ENCODE peak calls at places on chromosomes 3 and 15, in ten cellular contexts. P, H, B, S, C, Q, L, O, E and T are unnamed samples.

GRCh38 chr15:69489101-69489571 is 36.5 kb downstream of the RPLP1 start:
- DNase-seq in P (no peak), H (peak), B (no peak), S (no peak), C (no peak), Q (no peak), L (no peak), O (no peak), E (no peak), T (no peak)

GRCh38 chr15:45397116-45397665 is 18.8 kb upstream of the GATM start:
- DNase-seq in P (no peak), H (no peak), B (no peak), S (no peak), C (no peak), Q (no peak), L (no peak), O (no peak), E (no peak), T (no peak)

GRCh38 chr15:92801412-92801773 is 98.7 kb upstream of the CHD2 start:
- DNase-seq in P (no peak), H (peak), B (no peak), S (no peak), C (no peak), Q (peak), L (no peak), O (peak), E (peak), T (peak)

GRCh38 chr3:171163724-171164465 is 137.4 kb upstream of the SLC2A2 start:
- DNase-seq in P (no peak), H (no peak), B (no peak), S (no peak), C (no peak), Q (no peak), L (no peak), O (no peak), E (no peak), T (no peak)

GRCh38 chr15:69132935-69133861 is 27.2 kb upstream of the GLCE start:
- DNase-seq in P (peak), H (no peak), B (no peak), S (no peak), C (peak), Q (no peak), L (no peak), O (peak), E (no peak), T (no peak)

GRCh38 chr15:69119016-69119415 is 41.4 kb upstream of the GLCE start:
- DNase-seq in P (no peak), H (no peak), B (no peak), S (no peak), C (no peak), Q (no peak), L (no peak), O (no peak), E (no peak), T (no peak)

GRCh38 chr3:10299175-10299574 is 6.4 kb upstream of the GHRL start:
- DNase-seq in P (no peak), H (no peak), B (no peak), S (no peak), C (no peak), Q (no peak), L (no peak), O (no peak), E (no peak), T (no peak)

GRCh38 chr3:39279745-39280517 is at the start of gene CX3CR1:
- DNase-seq in P (no peak), H (no peak), B (no peak), S (no peak), C (no peak), Q (no peak), L (no peak), O (no peak), E (no peak), T (no peak)

GRCh38 chr3:42906085-42906904 is at the start of gene ZNF662:
- DNase-seq in P (peak), H (peak), B (no peak), S (peak), C (peak), Q (no peak), L (no peak), O (no peak), E (peak), T (peak)

GRCh38 chr3:82496890-82497560 is 735.6 kb upstream of the GBE1 start:
- DNase-seq in P (no peak), H (peak), B (no peak), S (no peak), C (no peak), Q (peak), L (no peak), O (peak), E (no peak), T (no peak)

GRCh38 chr15:57363661-57364060 is 12.6 kb upstream of the CGNL1 start:
- DNase-seq in P (no peak), H (no peak), B (no peak), S (no peak), C (no peak), Q (no peak), L (no peak), O (no peak), E (no peak), T (no peak)

GRCh38 chr15:57367556-57367955 is 8.7 kb upstream of the CGNL1 start:
- DNase-seq in P (no peak), H (no peak), B (no peak), S (no peak), C (no peak), Q (no peak), L (no peak), O (no peak), E (no peak), T (no peak)

GRCh38 chr15:57358611-57359010 is 17.7 kb upstream of the CGNL1 start:
- DNase-seq in P (no peak), H (no peak), B (no peak), S (no peak), C (no peak), Q (no peak), L (no peak), O (no peak), E (no peak), T (no peak)

GRCh38 chr15:57364282-57365007 is 11.9 kb upstream of the CGNL1 start:
- DNase-seq in P (no peak), H (no peak), B (no peak), S (no peak), C (no peak), Q (no peak), L (peak), O (no peak), E (no peak), T (no peak)
- TF ChIP-seq CTCF in P (no peak), H (no peak), B (peak), S (no peak), C (no peak), Q (peak), L (no peak), O (no peak), E (no peak), T (no peak)

GRCh38 chr3:100210777-100211145 is 50.0 kb upstream of the TBC1D23 start:
- DNase-seq in P (no peak), H (peak), B (no peak), S (no peak), C (no peak), Q (no peak), L (peak), O (no peak), E (no peak), T (no peak)

GRCh38 chr3:100206687-100207086 is 54.1 kb upstream of the TBC1D23 start:
- DNase-seq in P (no peak), H (no peak), B (no peak), S (no peak), C (no peak), Q (no peak), L (no peak), O (no peak), E (no peak), T (no peak)

GRCh38 chr3:100209169-100209568 is 51.6 kb upstream of the TBC1D23 start:
- DNase-seq in P (no peak), H (no peak), B (no peak), S (no peak), C (no peak), Q (no peak), L (no peak), O (no peak), E (no peak), T (no peak)

GRCh38 chr3:100207886-100208285 is 52.9 kb upstream of the TBC1D23 start:
- DNase-seq in P (no peak), H (no peak), B (no peak), S (no peak), C (no peak), Q (no peak), L (no peak), O (no peak), E (no peak), T (no peak)

DNA sequence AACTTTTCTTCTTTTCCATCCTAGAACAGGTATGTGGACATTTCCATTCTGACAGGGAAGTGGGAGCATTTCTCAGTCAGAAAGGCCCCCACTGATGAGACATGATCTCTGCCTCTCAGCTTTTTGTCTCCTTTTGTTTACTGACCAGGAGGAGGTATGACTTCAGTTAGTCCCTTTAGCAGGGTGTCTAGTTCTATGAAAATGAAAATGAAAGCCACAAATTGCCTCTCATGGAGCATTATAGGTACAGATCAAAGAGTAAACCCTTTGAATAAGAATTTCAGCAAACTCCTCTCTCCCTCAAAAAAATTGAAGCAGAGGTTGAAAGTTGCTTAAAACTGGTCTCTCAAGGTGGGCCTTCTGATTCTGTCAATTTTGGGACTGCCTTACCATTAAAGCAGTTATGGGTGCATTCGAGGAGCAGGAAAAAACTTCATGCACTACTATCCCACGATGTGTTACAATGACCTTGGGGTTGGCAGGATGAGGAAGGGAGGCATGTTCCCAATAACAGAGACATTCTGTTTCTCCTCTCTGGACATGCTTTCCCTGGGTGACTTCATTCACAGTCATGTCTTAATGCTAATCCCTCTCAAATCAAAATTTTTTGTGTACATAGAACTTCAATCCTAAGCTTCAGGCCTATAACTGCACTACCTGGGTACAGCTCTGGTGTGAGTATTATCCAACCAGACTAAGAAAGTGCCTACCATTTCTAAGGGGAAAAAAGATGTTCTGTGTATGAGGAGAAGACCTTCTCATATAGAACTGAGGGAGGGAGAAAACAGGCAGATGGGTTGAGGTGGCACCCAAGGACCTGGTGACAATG is 50.6 kb upstream of the TBC1D23 start:
- DNase-seq in P (no peak), H (no peak), B (no peak), S (no peak), C (no peak), Q (no peak), L (no peak), O (no peak), E (no peak), T (no peak)
- H3K27ac ChIP-seq in P (no peak), H (peak), B (peak), S (peak), C (peak), Q (no peak), L (no peak), O (no peak), E (peak), T (peak)

GRCh38 chr3:59541352-59541751 is 491.5 kb upstream of the CFAP20DC start:
- DNase-seq in P (peak), H (no peak), B (no peak), S (no peak), C (no peak), Q (no peak), L (no peak), O (no peak), E (no peak), T (no peak)

GRCh38 chr3:59540696-59541095 is 490.9 kb upstream of the CFAP20DC start:
- DNase-seq in P (no peak), H (no peak), B (no peak), S (no peak), C (no peak), Q (no peak), L (no peak), O (no peak), E (no peak), T (no peak)

GRCh38 chr3:59540241-59540640 is 490.4 kb upstream of the CFAP20DC start:
- DNase-seq in P (no peak), H (no peak), B (no peak), S (no peak), C (no peak), Q (no peak), L (no peak), O (no peak), E (no peak), T (no peak)

DNA sequence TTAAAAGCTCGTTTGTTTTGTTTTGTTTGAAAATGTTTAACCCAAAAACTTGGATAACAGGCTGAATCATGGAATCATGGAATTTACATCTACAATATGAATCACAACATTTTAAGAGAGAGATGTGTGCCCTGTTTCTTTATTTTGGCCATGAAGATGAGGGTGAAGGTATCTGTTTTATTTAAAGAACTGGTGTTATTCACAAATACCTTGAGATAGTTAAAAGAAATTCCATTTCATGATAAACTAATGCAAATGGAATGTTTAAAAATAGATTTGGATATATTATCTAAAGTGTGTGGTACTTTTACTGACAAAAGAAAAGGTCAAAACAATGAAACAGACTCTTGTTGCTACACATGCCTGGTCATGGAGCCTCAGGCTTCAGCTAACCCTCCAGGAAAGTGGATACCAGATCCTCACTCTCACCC is 486.0 kb upstream of the CFAP20DC start:
- DNase-seq in P (no peak), H (no peak), B (no peak), S (no peak), C (no peak), Q (no peak), L (no peak), O (no peak), E (no peak), T (no peak)
- TF ChIP-seq POLR2A in P (no peak), H (no peak), B (no peak), S (no peak), C (no peak), Q (no peak), L (no peak), O (no peak), E (no peak), T (no peak)

DNA sequence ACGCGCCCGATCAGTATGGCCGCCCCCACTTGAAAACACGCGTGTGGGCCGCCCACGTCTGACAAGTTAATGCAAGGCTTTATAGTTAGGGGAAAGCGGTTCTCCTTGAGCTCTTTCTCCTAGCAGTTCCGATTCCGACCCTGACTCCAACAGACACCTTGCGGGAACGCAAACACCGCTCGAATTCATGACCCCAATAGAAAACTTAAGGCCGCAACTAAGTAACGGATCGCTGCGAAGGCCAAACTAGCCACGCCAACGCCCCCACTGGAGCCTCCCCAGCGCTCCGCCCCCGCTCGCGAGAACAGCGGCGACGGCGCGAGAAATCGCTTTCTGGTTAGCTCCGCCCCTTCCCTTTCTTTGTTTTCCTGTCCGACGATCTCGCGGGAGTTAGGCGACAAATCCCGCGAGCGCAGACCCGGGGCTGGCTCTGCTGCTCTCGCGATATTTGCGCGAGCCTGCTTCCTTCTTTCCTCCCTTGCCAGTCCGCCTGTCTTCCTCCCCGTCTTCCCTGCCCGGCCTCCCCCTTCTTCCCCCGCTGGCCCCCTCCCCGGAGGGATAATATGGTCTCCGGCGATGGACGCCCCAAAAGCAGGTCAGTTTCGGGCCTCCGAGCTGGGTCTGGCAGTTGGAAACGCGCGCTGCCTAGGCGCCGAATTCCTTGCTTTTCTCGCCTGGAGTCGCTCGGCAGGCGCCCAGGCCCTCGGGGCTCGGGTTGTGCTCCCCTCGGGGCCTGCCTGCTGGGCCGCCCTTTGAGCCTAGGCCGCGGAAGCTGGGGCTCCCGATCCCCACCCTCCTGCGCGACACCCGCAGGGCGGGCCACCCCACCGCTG is at the start of gene IREB2:
- DNase-seq in P (peak), H (peak), B (peak), S (peak), C (peak), Q (peak), L (peak), O (peak), E (peak), T (peak)
- TF ChIP-seq CTCF in P (peak), H (no peak), B (no peak), S (no peak), C (no peak), Q (no peak), L (no peak), O (no peak), E (peak), T (no peak)

DNA sequence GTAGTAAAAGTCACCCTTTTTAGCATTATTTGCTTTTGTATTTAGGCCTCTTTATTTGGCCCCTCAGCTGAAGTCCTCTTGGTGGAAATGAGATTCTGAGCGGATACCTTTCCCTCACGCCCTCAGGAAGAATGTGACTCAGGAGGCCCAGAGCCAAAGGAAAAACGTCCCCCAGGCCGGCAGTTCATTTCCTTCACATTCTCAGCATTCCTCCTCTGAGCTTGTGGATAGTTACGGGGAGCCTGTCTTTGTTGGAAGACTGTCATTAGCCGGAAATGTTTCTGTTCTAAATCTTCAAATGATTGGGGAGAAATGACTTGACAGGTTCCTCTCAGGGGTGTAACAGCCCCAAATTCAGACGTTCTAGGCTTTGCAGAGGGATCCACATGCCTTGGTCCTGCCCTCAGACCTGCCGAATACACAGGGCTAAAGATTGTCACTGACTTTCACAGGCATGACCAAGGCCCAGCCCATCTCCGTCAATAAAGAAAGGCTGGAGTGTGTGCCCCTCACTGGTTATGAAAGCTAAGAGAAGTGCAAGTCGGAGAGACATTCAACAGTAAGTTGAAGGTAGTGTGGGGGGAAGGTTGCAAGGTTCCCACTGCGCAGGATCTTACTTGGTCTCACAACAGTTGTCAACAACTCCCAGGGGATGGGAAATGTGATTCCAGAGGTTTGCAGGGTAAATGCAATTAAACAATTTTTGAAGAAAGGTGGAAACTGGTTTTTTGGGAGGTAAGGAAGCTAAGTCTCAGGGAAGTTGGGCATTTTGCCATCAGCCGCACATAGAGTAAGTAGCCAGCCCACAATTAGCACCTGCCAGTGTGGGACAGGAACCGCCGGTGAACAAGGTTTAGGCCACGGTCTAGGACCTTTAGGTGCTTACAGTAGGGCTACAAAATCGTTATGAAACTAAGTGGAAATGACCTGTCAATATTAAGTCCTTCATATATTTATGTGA is 39.7 kb upstream of the MYZAP start:
- DNase-seq in P (no peak), H (peak), B (no peak), S (no peak), C (no peak), Q (peak), L (peak), O (peak), E (no peak), T (no peak)
- H3K27ac ChIP-seq in P (peak), H (peak), B (peak), S (peak), C (peak), Q (peak), L (peak), O (peak), E (no peak), T (peak)

DNA sequence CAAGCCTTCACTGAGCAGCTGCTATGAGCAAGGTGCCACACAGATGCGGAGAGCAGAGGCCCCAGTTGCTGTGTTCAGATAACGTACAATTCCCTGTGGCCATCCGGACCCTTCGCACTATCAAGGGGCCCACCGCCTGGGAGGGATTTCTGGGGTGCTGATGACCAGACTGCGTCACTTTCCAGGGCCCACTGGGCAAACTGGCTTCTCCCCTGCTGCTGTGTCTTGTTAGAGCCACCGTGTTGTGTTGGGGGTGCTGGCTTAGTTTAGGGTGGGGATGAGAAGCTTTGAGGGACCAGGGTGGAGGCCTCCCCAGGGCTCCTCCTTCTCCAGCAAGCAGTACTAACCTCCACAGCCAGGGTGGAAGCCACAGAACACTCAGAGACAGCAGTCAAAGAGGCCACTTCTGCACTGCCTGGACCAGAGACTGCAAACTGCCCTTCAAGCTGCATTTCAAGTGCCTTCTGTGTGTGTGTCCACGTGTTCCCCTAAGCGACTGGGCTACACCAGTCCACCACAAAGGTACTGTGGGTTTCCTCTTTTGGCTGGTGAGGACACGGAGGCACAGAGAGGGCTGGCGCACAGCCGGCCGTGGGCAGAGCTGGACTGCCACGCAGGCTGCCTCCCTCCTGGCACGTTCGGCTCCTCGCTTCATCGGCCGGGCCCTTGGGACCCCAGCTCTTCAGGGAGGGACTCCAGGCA is 61.1 kb downstream of the MGLL start:
- DNase-seq in P (no peak), H (no peak), B (no peak), S (no peak), C (no peak), Q (no peak), L (no peak), O (no peak), E (peak), T (peak)
- TF ChIP-seq POLR2A in P (no peak), H (no peak), B (no peak), S (no peak), C (no peak), Q (no peak), L (no peak), O (no peak), E (no peak), T (no peak)